ENCODE peak calls at places on chromosomes 12 and 14, in four cellular contexts. V, R, Y and S are unnamed samples.

GRCh38 chr12:115960868-115961802 is 316.4 kb downstream of the MED13L start:
- DNase-seq in Y (no peak), R (no peak), V (no peak), S (no peak)

GRCh38 chr14:95069547-95069946 is 87.8 kb downstream of the DICER1 start:
- DNase-seq in V (no peak), R (no peak), Y (no peak), S (no peak)

GRCh38 chr12:123388948-123389559 is 5.1 kb downstream of the KMT5A start:
- DNase-seq in Y (no peak), V (no peak), R (no peak), S (no peak)

GRCh38 chr12:5073838-5074237 is 30.2 kb downstream of the KCNA5 start:
- DNase-seq in R (no peak), V (no peak), Y (no peak), S (no peak)

GRCh38 chr12:107681836-107682820 is 3.5 kb upstream of the PWP1 start:
- DNase-seq in Y (no peak), R (no peak), V (no peak), S (no peak)

GRCh38 chr14:22837059-22837749 is 819 bp downstream of the MMP14 start:
- DNase-seq in R (no peak), V (no peak), Y (peak; percentile 50), S (no peak)

GRCh38 chr12:27488479-27488878 is 35.5 kb upstream of the PPFIBP1 start:
- DNase-seq in Y (no peak), V (no peak), R (no peak), S (no peak)

GRCh38 chr12:20101046-20101445 is 267.3 kb upstream of the PDE3A start:
- DNase-seq in V (no peak), Y (no peak), R (no peak), S (no peak)

GRCh38 chr12:126483145-126484068 is 1418.2 kb downstream of the AACS start:
- DNase-seq in V (no peak), R (no peak), Y (peak; percentile 48), S (no peak)

GRCh38 chr12:10771132-10771733 is 31.2 kb downstream of the TAS2R7 start:
- DNase-seq in R (no peak), V (peak; percentile 15), Y (peak; percentile 58), S (peak; percentile 37)

GRCh38 chr14:50830932-50831703 is at the start of gene NIN:
- DNase-seq in Y (peak; percentile 88), V (peak; percentile 43), R (no peak), S (peak; percentile 46)

GRCh38 chr12:1628671-1629337 is at the start of gene WNT5B:
- DNase-seq in Y (no peak), V (no peak), R (no peak), S (no peak)

GRCh38 chr14:104882325-104882973 is 17.4 kb downstream of the CEP170B start:
- DNase-seq in Y (peak; percentile 93), V (peak; percentile 50), R (no peak), S (peak; percentile 24)

GRCh38 chr14:60651051-60651935 is 2.0 kb upstream of the SIX1 start:
- DNase-seq in R (no peak), Y (no peak), V (no peak), S (no peak)

GRCh38 chr12:4191149-4191548 is 82.4 kb upstream of the CCND2 start:
- DNase-seq in V (no peak), Y (no peak), R (no peak), S (no peak)

GRCh38 chr12:219891-220352 is 6.0 kb upstream of the SLC6A12 start:
- DNase-seq in Y (peak; percentile 11), V (peak; percentile 84), R (no peak), S (peak; percentile 79)

GRCh38 chr12:14885718-14886201 is at the start of gene MGP:
- DNase-seq in R (no peak), Y (no peak), V (no peak), S (no peak)

GRCh38 chr12:83866477-83866876 is 1046.1 kb downstream of the SLC6A15 start:
- DNase-seq in Y (no peak), R (no peak), V (no peak), S (no peak)

GRCh38 chr14:104694475-104694950 is 5.1 kb downstream of the INF2 start:
- DNase-seq in R (no peak), V (no peak), Y (no peak), S (no peak)

DNA sequence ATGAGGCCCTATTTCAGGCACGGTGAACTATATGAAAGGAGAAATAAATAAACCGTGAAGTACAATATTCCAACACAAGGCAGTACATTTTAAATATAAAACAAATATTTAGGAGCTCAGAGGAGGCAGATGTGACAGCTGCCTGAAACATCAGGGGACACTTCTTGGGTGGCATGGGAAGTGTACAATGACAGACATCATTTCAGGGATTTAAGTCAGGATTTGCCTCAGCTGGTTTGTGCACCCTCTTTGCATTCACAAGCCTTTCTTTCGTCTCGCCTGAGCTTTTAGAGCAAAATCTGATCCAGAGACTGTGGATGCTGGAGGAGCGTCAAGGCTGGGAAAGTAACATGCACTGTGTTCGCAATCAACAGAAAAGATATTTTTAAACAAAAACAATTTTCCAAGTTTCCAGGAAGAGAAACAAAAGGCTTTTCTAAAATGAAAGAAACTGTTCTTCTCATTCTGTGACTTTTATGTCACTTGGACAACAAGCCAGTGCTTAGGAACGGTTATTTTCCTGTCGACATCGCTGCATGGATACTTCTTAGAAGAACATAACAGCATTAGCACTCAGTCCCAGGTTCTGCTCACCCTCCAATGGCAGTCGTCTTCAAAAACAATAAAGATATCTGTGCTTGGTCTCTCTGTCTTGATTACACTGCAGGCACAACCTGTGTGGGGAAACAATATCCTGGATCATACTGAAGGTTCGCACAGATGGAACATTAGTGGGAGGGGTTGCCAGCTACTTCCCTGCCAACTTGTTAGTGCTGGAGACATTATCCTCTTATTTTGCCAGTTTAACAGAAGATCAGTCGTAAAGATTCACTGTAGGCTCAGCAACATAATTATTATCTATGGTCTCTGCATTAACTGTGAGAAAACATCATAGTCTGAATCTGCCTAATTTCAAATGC is 403.3 kb upstream of the ATP2B1 start:
- DNase-seq in R (no peak), Y (no peak), V (no peak), S (no peak)
- H3K4me3 ChIP-seq in R (no peak overlapping the region), Y (no peak overlapping the region), V (no peak overlapping the region), S (no peak overlapping the region)

DNA sequence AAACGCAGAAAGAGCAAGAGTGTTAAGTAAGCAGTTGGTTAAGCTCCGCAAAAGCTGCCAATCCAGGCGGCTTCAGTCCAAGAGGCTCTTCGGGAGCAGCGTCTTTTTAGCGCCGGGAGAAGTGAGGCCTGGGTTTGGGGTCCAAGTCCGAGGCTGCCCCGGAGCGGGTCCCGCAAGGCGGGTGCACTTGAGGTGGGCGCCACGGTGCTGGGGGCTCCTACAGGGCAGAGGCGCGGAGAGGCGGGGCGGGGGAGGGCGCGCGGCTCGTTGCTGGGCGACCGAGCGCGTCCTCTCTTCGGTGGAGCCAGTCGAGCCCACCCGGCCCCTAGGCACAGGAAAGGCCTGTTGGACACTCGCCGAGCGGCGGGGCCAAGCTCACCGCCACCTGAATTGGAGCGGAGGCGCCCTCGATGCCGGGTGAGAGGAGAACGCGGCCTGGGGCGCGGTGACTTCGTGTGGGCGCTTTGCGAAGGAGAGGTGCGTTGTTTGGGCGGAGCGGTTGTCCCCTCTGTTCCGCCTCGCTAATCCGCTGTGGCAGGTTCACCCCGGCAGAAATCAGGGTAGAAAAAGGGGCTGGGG is 15.6 kb downstream of the TTC6 start:
- DNase-seq in R (no peak), V (no peak), Y (no peak), S (no peak)
- H3K4me3 ChIP-seq in R (no peak overlapping the region), V (no peak overlapping the region), Y (no peak overlapping the region), S (no peak overlapping the region)

GRCh38 chr12:22228022-22228875 is 106.3 kb downstream of the ST8SIA1 start:
- DNase-seq in R (no peak), Y (peak; percentile 51), V (no peak), S (no peak)
- H3K4me3 ChIP-seq in R (no peak overlapping the region), Y (no peak overlapping the region), V (no peak overlapping the region), S (no peak overlapping the region)

GRCh38 chr12:100899301-100899700 is 104.7 kb downstream of the ANO4 start:
- DNase-seq in Y (no peak), V (no peak), R (no peak), S (no peak)

GRCh38 chr12:100900808-100901207 is 106.2 kb downstream of the ANO4 start:
- DNase-seq in V (no peak), R (no peak), Y (no peak), S (no peak)

GRCh38 chr12:100895197-100895596 is 100.6 kb downstream of the ANO4 start:
- DNase-seq in V (no peak), R (no peak), Y (no peak), S (no peak)

GRCh38 chr12:100897240-100897639 is 102.7 kb downstream of the ANO4 start:
- DNase-seq in R (no peak), V (no peak), Y (no peak), S (no peak)

GRCh38 chr12:100896192-100896591 is 101.6 kb downstream of the ANO4 start:
- DNase-seq in Y (no peak), R (no peak), V (no peak), S (no peak)
- H3K4me3 ChIP-seq in Y (no peak overlapping the region), R (no peak overlapping the region), V (no peak overlapping the region), S (no peak overlapping the region)

DNA sequence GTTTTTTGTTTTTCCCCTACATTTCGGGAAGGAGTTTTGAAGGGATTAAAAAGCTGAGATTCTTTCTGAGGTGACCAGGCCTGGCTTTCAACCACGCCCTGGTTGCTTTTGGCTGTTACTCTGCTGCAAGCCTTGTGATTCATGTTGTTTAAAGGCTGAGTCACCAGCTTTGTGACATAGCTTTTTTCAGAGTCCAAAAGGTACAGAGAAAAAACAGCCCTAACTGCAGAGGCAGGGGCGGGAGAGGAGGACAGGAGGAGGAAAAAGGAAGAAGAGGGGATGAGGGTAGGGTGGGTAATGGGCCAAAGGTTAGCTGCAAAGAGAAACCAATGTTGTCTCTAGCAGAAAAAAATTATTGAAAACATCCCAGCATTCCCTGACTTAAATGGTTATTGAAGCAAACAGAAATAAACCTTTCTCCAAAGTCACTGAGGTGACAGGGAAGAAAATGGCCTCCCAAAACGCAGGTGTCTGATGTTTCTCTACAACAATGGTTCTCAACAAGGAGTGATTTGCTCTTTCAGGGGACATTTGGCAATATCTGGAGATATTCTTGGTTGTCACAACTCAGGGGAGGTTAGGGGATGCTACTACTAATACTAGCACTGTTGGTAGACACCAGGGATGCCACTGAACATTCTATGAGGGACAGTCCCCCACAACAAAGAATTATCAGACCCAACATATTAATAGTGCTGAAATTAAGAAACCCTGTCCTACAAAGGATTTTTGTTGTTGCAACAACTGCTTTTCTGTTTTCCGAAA is 2.1 kb upstream of the UBC start:
- DNase-seq in Y (peak; percentile 96), V (no peak), R (no peak), S (peak; percentile 39)
- H3K4me3 ChIP-seq in Y (peak overlapping the region; percentile 99), V (peak overlapping the region; percentile 97), R (peak overlapping the region; percentile 97), S (peak overlapping the region; percentile 99)

GRCh38 chr12:42690264-42690663 is 100.7 kb upstream of the PRICKLE1 start:
- DNase-seq in Y (no peak), R (no peak), V (no peak), S (no peak)
- H3K4me3 ChIP-seq in Y (no peak overlapping the region), R (no peak overlapping the region), V (no peak overlapping the region), S (no peak overlapping the region)

GRCh38 chr12:45879363-45879895 is 110.9 kb downstream of the SCAF11 start:
- DNase-seq in V (no peak), R (no peak), Y (no peak), S (no peak)
- H3K4me3 ChIP-seq in V (no peak overlapping the region), R (no peak overlapping the region), Y (no peak overlapping the region), S (no peak overlapping the region)

GRCh38 chr14:75359098-75359497 is 68.7 kb upstream of the JDP2 start:
- DNase-seq in R (no peak), Y (no peak), V (no peak), S (no peak)

GRCh38 chr14:75363156-75363555 is 64.7 kb upstream of the JDP2 start:
- DNase-seq in R (no peak), Y (no peak), V (no peak), S (no peak)

GRCh38 chr14:75363570-75364227 is 64.1 kb upstream of the JDP2 start:
- DNase-seq in V (no peak), Y (no peak), R (no peak), S (no peak)

GRCh38 chr14:75361751-75362433 is 65.9 kb upstream of the JDP2 start:
- DNase-seq in Y (no peak), R (no peak), V (no peak), S (no peak)
- H3K4me3 ChIP-seq in Y (no peak overlapping the region), R (no peak overlapping the region), V (no peak overlapping the region), S (no peak overlapping the region)